ENCODE peak calls at places on chromosomes 16 and 17, in eight cellular contexts. K, Y, U, M, R, P, Q and D are unnamed samples.

GRCh38 chr16:73713301-73713700 is 583.3 kb upstream of the PSMD7 start:
- DNase-seq in K (peak), Y (no peak), U (no peak), P (peak), M (no peak), Q (no peak), R (no peak), D (no peak)

GRCh38 chr17:76104140-76104895 is 731 bp upstream of the EXOC7 start:
- DNase-seq in P (no peak), M (no peak), R (no peak), K (no peak), Q (peak), U (no peak), Y (no peak), D (no peak)

GRCh38 chr16:57810197-57811024 is 8.1 kb upstream of the KIFC3 start:
- DNase-seq in R (peak), U (peak), P (no peak), M (peak), Y (peak), K (peak), Q (peak), D (no peak)

GRCh38 chr17:17191346-17191792 is 14.8 kb downstream of the PLD6 start:
- DNase-seq in Q (no peak), U (peak), K (no peak), P (no peak), M (no peak), R (no peak), Y (no peak), D (no peak)

GRCh38 chr16:68503334-68503733 is 35.8 kb upstream of the ZFP90 start:
- DNase-seq in R (no peak), Y (no peak), U (no peak), K (no peak), M (no peak), Q (no peak), P (no peak), D (no peak)

GRCh38 chr16:54285414-54286066 is 1.0 kb downstream of the IRX3 start:
- DNase-seq in U (peak), P (no peak), M (peak), Q (peak), R (peak), Y (peak), K (no peak), D (no peak)

GRCh38 chr17:29113334-29113733 is 66.9 kb downstream of the MYO18A start:
- DNase-seq in Q (no peak), Y (no peak), P (no peak), R (no peak), M (no peak), U (no peak), K (no peak), D (peak)

GRCh38 chr16:72939247-72939646 is 108.7 kb downstream of the ZFHX3 start:
- DNase-seq in M (no peak), Y (peak), U (peak), Q (no peak), P (no peak), K (no peak), R (no peak), D (no peak)

GRCh38 chr16:25143898-25144297 is 32.4 kb downstream of the LCMT1 start:
- DNase-seq in P (peak), Y (peak), Q (no peak), U (no peak), K (no peak), M (no peak), R (no peak), D (no peak)

GRCh38 chr16:12625068-12625467 is 178.6 kb downstream of the CPPED1 start:
- DNase-seq in Y (no peak), P (no peak), Q (no peak), K (no peak), U (no peak), M (no peak), R (no peak), D (no peak)

GRCh38 chr17:7882068-7882467 is 6.5 kb upstream of the CHD3 start:
- DNase-seq in M (no peak), Q (no peak), R (no peak), Y (no peak), P (no peak), U (no peak), K (no peak), D (peak)

GRCh38 chr16:85555549-85556455 is 57.3 kb upstream of the GSE1 start:
- DNase-seq in Y (no peak), K (no peak), R (no peak), P (peak), U (peak), Q (peak), M (peak), D (peak)

GRCh38 chr16:3074860-3075545 is 9.6 kb downstream of the IL32 start:
- DNase-seq in K (no peak), M (peak), Q (peak), P (no peak), U (no peak), Y (no peak), R (no peak), D (peak)

GRCh38 chr17:44911133-44912001 is 3.9 kb downstream of the GFAP start:
- DNase-seq in M (peak), U (peak), R (no peak), K (no peak), P (peak), Q (peak), Y (peak), D (peak)

GRCh38 chr17:58373923-58374322 is 21.9 kb upstream of the SUPT4H1 start:
- DNase-seq in R (no peak), K (no peak), M (no peak), Q (no peak), Y (no peak), U (no peak), P (no peak), D (no peak)

GRCh38 chr17:36674278-36674650 is 72.9 kb downstream of the MRM1 start:
- DNase-seq in U (no peak), Q (no peak), P (no peak), M (no peak), Y (no peak), K (no peak), R (no peak), D (no peak)